ENCODE peak calls at places on chromosomes 1 and 21, in six cellular contexts. D is SHP77; X is HuH-7.5; O is NAMALWA; I is stimulated activated CD4-positive, alpha-beta T cell treated with anti-CD3 and anti-CD28 coated beads, TNF-alpha, amount 100 ng/mL, for 24 hours; H is NT2/D1. R is an unnamed sample.
A peak's percentile ranks its signal among the peaks of the same experiment; 100 is the strongest.

GRCh38 chr21:15243356-15243755 is 178.6 kb upstream of the NRIP1 start:
- DNase-seq in D (no peak), X (no peak), O (no peak), I (no peak), H (no peak), R (no peak)

GRCh38 chr1:116983112-116983511 is 18.4 kb upstream of the CD101 start:
- DNase-seq in D (no peak), X (no peak), O (no peak), I (no peak), H (no peak), R (no peak)

GRCh38 chr1:107551491-107551890 is 410.7 kb downstream of the NTNG1 start:
- DNase-seq in D (no peak), X (no peak), O (no peak), I (no peak), H (no peak), R (no peak)

GRCh38 chr1:23098463-23099170 is 70.0 kb downstream of the LUZP1 start:
- DNase-seq in D (peak; percentile 55), X (no peak), O (peak; percentile 83), I (peak; percentile 16), H (peak; percentile 52), R (peak; percentile 76)

GRCh38 chr1:109299087-109299983 is 7.5 kb downstream of the MYBPHL start:
- DNase-seq in D (no peak), X (peak; percentile 33), O (no peak), I (no peak), H (no peak), R (no peak)

GRCh38 chr1:89844236-89844807 is 23.5 kb downstream of the LRRC8D start:
- DNase-seq in D (no peak), X (no peak), O (no peak), I (peak; percentile 18), H (no peak), R (no peak)

GRCh38 chr1:61506231-61506630 is 218.7 kb downstream of the TM2D1 start:
- DNase-seq in D (no peak), X (no peak), O (no peak), I (no peak), H (no peak), R (no peak)

GRCh38 chr1:221765527-221765926 is 23.6 kb upstream of the DUSP10 start:
- DNase-seq in D (no peak), X (no peak), O (no peak), I (no peak), H (no peak), R (no peak)

GRCh38 chr1:221035680-221036153 is 156.5 kb downstream of the HLX start:
- DNase-seq in D (peak; percentile 20), X (no peak), O (no peak), I (no peak), H (no peak), R (no peak)

GRCh38 chr1:91851130-91852010 is 34.6 kb downstream of the TGFBR3 start:
- DNase-seq in D (peak; percentile 53), X (no peak), O (no peak), I (no peak), H (no peak), R (peak; percentile 98)

GRCh38 chr1:214416417-214417212 is 134.8 kb downstream of the PTPN14 start:
- DNase-seq in D (no peak), X (no peak), O (no peak), I (no peak), H (no peak), R (no peak)

GRCh38 chr1:65409927-65410326 is 10.5 kb upstream of the LEPR start:
- DNase-seq in D (no peak), X (no peak), O (no peak), I (no peak), H (no peak), R (no peak)

GRCh38 chr1:44707959-44708831 is 22.8 kb downstream of the RNU5D-1 start:
- DNase-seq in D (peak; percentile 29), X (no peak), O (peak; percentile 76), I (no peak), H (no peak), R (no peak)

GRCh38 chr1:26031196-26031902 is 9.8 kb downstream of the EXTL1 start:
- DNase-seq in D (no peak), X (no peak), O (no peak), I (no peak), H (no peak), R (no peak)

R was measured in ovary.